ENCODE peak calls at places on chromosomes 5 and 9, in six cellular contexts. J, D, W, G, V and A are unnamed samples. For H3K27me3, the result is how much of the 10 kb centered on the place peaks cover.

GRCh38 chr5:62708481-62709325 is 130.1 kb downstream of the LRRC70 start:
- DNase-seq in J (no peak), D (no peak), W (no peak), G (no peak), V (no peak), A (no peak)

GRCh38 chr5:93281980-93282772 is 298.8 kb downstream of the NR2F1-AS1 start:
- DNase-seq in J (no peak), D (no peak), W (no peak), G (no peak), V (no peak), A (no peak)

GRCh38 chr5:80215523-80215922 is 40.3 kb downstream of the SERINC5 start:
- DNase-seq in J (no peak), D (no peak), W (no peak), G (no peak), V (no peak), A (no peak)

GRCh38 chr9:127700594-127701255 is 6.1 kb upstream of the CFAP157 start:
- DNase-seq in J (no peak), D (no peak), W (no peak), G (no peak), V (no peak), A (no peak)

GRCh38 chr9:33166263-33167083 is 663 bp downstream of the B4GALT1 start:
- DNase-seq in J (no peak), D (peak), W (no peak), G (peak), V (peak), A (peak)

GRCh38 chr5:64165500-64166200 is at the start of gene RNF180:
- DNase-seq in J (no peak), D (peak), W (peak), G (peak), V (peak), A (no peak)

GRCh38 chr9:109194157-109194556 is 27.1 kb upstream of the FRRS1L start:
- DNase-seq in J (no peak), D (no peak), W (no peak), G (no peak), V (no peak), A (no peak)

GRCh38 chr5:72281430-72281763 is 38.6 kb downstream of the MRPS27 start:
- DNase-seq in J (no peak), D (no peak), W (no peak), G (no peak), V (no peak), A (no peak)

GRCh38 chr5:149217096-149217801 is 54.4 kb upstream of the AFAP1L1 start:
- DNase-seq in J (no peak), D (no peak), W (no peak), G (no peak), V (no peak), A (no peak)

GRCh38 chr9:121939643-121940042 is 153.5 kb downstream of the TTLL11 start:
- DNase-seq in J (no peak), D (no peak), W (no peak), G (no peak), V (no peak), A (no peak)

GRCh38 chr5:33582417-33582816 is 141.7 kb downstream of the TARS1 start:
- DNase-seq in J (no peak), D (no peak), W (no peak), G (no peak), V (no peak), A (no peak)

GRCh38 chr9:69134412-69134811 is 39.7 kb upstream of the TJP2 start:
- DNase-seq in J (no peak), D (peak), W (no peak), G (no peak), V (no peak), A (no peak)

GRCh38 chr5:131758520-131758900 is 38.3 kb downstream of the FNIP1 start:
- DNase-seq in J (no peak), D (no peak), W (no peak), G (no peak), V (no peak), A (no peak)

GRCh38 chr5:74199005-74199404 is 441.5 kb downstream of the ENC1 start:
- DNase-seq in J (no peak), D (peak), W (no peak), G (no peak), V (no peak), A (no peak)

GRCh38 chr5:95835682-95836405 is 13.3 kb upstream of the GLRX start:
- DNase-seq in J (no peak), D (no peak), W (no peak), G (no peak), V (no peak), A (no peak)

GRCh38 chr5:5165541-5166002 is 25.4 kb downstream of the ADAMTS16 start:
- DNase-seq in J (no peak), D (no peak), W (no peak), G (no peak), V (no peak), A (no peak)

GRCh38 chr9:131870156-131870555 is 130.3 kb upstream of the RAPGEF1 start:
- DNase-seq in J (no peak), D (no peak), W (no peak), G (no peak), V (no peak), A (no peak)

GRCh38 chr5:61409568-61409967 is 77.5 kb downstream of the ZSWIM6 start:
- DNase-seq in J (no peak), D (no peak), W (no peak), G (no peak), V (no peak), A (no peak)

GRCh38 chr9:72333758-72334157 is 31.2 kb downstream of the ZFAND5 start:
- DNase-seq in J (no peak), D (no peak), W (no peak), G (no peak), V (no peak), A (no peak)

GRCh38 chr5:74310386-74310785 is 330.1 kb downstream of the ENC1 start:
- DNase-seq in J (no peak), D (peak), W (no peak), G (no peak), V (no peak), A (no peak)

GRCh38 chr5:59322058-59322457 is 571.5 kb downstream of the PDE4D start:
- DNase-seq in J (no peak), D (no peak), W (no peak), G (no peak), V (no peak), A (no peak)

GRCh38 chr5:123449424-123449823 is 26.2 kb upstream of the CEP120 start:
- DNase-seq in J (no peak), D (no peak), W (no peak), G (no peak), V (no peak), A (no peak)

GRCh38 chr5:6169660-6170059 is 208.7 kb downstream of the MED10 start:
- DNase-seq in J (no peak), D (no peak), W (no peak), G (no peak), V (no peak), A (no peak)

GRCh38 chr9:137083418-137084004 is 3.3 kb upstream of the MAN1B1 start:
- DNase-seq in J (peak), D (peak), W (no peak), G (peak), V (no peak), A (no peak)

GRCh38 chr5:41763537-41763936 is 106.7 kb downstream of the OXCT1 start:
- DNase-seq in J (no peak), D (no peak), W (no peak), G (no peak), V (no peak), A (no peak)

GRCh38 chr9:38641985-38642864 is 21.8 kb upstream of the ANKRD18A start:
- DNase-seq in J (no peak), D (no peak), W (no peak), G (peak), V (no peak), A (no peak)

GRCh38 chr9:37936965-37937364 is 33.0 kb upstream of the SLC25A51 start:
- DNase-seq in J (no peak), D (no peak), W (no peak), G (no peak), V (no peak), A (no peak)

DNA sequence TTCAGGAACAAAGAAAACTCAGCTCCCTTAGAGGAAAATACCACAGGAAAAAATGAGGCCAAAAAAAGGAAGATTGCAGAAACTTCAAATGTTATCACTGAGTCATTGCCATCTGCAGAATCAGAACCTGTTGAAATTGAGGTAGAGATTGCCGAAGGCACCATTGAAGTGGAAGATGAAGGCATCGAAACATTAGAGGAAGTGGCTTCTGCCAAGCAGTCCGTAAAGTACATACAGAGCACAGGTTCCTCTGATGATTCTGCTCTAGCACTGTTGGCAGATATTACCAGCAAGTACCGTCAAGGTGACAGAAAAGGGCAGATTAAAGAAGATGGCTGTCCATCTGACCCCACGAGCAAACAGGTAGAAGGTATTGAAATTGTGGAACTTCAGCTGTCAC is 30.8 kb upstream of the NIM1K start:
- DNase-seq in J (no peak), D (no peak), W (no peak), G (no peak), V (no peak), A (no peak)
- H3K27ac ChIP-seq in J (no peak), D (no peak), W (no peak), G (no peak), V (no peak), A (no peak)

DNA sequence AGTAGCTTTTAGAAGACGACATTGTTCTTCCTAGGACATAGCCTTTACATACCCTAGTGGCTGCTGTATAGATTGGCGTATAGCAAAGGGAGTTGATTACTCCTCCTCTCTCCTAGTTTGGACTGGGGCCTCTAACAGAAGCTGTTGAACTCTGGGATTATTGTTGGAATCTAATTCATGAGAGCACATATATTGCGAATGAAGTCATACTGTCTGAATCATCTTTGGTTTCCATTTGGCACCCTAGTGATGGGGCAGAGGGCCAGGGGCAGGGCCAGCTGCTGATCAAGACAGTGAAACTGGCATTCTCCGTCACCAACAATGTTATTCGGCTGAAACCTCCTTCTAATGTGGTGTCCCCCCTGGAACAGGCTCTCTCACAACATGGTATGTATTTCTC is 40.3 kb downstream of the NUP188 start:
- DNase-seq in J (no peak), D (no peak), W (no peak), G (no peak), V (no peak), A (no peak)
- TF ChIP-seq CTCF in J (no peak), D (no peak), W (no peak), G (no peak), V (no peak), A (no peak)

DNA sequence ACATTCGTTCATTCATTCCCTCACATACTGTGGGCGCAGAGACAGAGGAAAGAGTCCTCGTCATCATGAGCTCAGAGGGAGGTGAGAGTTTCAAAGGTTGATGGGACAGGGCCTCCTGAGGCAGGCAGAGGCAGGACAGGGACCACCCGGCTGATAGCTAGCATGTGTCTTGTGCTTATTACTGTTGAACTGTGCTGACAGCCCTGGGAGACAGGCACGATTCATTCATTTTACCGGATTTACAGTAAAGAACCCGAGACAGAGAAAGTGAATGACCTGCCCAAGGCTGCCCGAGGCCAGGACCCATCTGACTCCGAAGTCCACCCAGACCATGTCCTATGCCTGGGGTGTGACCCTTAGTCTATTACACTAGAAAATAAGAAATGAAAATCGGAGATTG is 4.9 kb upstream of the FAM163B start:
- DNase-seq in J (no peak), D (no peak), W (no peak), G (no peak), V (no peak), A (no peak)
- H3K27me3 ChIP-seq in J (under half), D (under half), W (under half), G (half or more), V (under half), A (under half)

GRCh38 chr5:153952893-153953292 is 85.8 kb downstream of the FAM114A2 start:
- DNase-seq in J (no peak), D (no peak), W (no peak), G (no peak), V (no peak), A (no peak)
- H3K27ac ChIP-seq in J (no peak), D (no peak), W (peak), G (no peak), V (no peak), A (no peak)

DNA sequence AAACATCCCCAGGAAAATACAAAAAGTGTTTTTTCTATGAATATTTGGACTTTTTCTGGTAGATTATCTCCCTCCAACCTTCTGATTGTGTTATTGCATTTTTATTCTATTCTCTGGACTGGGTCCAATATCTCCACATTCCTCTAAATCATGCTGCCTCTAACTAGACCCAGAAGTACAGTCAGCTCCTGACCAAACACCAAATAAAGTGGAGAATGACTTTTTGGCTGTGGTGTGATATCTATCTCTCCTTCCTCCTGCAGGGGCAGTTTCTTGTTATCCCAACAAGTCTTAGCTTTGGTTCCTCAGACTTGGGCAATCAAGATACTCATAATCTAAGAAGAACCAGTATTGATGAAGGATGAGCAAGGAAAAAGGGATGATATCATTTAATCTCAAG is 3.2 kb upstream of the RAI14 start:
- DNase-seq in J (no peak), D (no peak), W (no peak), G (no peak), V (no peak), A (no peak)
- TF ChIP-seq CTCF in J (no peak), D (no peak), W (no peak), G (no peak), V (no peak), A (no peak)

DNA sequence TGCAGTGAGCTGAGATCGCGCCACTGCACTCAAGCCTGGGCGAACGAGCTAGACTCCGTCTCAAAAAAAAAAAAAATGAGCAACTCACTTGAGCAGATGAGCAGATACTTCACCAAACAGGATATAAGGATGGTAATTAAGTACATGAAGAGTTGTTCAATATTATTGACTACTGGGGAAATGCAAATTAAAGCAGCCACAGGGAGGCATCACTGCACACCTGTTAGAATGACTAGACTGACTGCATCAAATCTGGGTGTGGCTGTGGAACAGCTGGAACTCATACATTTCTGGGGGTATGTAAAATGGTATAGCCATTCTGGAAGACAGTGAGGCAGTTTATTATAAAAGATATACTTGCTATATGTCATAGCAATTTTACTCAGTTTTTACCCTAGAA is 93.0 kb downstream of the WNK2 start:
- DNase-seq in J (no peak), D (no peak), W (no peak), G (peak), V (peak), A (no peak)
- H3K27me3 ChIP-seq in J (under half), D (under half), W (under half), G (under half), V (under half), A (under half)

DNA sequence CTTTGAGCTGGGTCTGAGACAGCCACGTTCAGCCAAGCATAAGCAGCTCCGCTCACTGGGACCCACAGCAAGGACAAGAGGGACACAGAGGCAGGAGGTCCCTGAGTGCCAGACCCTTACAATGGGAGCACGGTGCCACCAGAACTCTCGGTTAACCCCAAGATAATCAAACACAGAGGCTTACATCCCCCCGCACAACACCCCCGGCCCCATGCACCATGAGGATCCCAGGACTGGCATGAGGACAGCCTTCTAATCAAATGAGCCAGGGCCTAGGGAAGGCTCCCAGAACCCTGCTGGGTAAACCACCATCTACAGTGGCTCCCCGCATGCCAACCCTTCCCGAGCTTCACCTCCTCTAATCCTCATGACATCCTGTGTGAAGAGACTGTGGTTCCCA is 7.4 kb downstream of the GFPT2 start:
- DNase-seq in J (no peak), D (no peak), W (no peak), G (no peak), V (peak), A (no peak)
- H3K27ac ChIP-seq in J (no peak), D (no peak), W (no peak), G (no peak), V (no peak), A (no peak)

GRCh38 chr5:177576169-177576568 is 15.8 kb upstream of the TMED9 start:
- DNase-seq in J (no peak), D (no peak), W (no peak), G (no peak), V (no peak), A (no peak)
- TF ChIP-seq CTCF in J (no peak), D (no peak), W (no peak), G (no peak), V (no peak), A (no peak)

GRCh38 chr5:137264041-137264440 is 235.1 kb downstream of the SPOCK1 start:
- DNase-seq in J (no peak), D (no peak), W (no peak), G (no peak), V (no peak), A (no peak)
- H3K27me3 ChIP-seq in J (under half), D (under half), W (under half), G (under half), V (under half), A (under half)

GRCh38 chr5:166708271-166708670 is 1583.2 kb upstream of the WWC1 start:
- DNase-seq in J (no peak), D (no peak), W (no peak), G (no peak), V (no peak), A (no peak)
- H3K27ac ChIP-seq in J (no peak), D (no peak), W (no peak), G (no peak), V (no peak), A (no peak)